ENCODE peak calls at places on chromosomes 4 and X, in five cellular contexts. B is D341Med, F is H4, D is astrocyte of the cerebellum, N is GM03348. I is an unnamed sample.

GRCh38 chr4:40046311-40046980 is 10.2 kb upstream of the N4BP2 start:
- DNase-seq in B (no peak), F (peak), D (peak), N (peak), I (peak)

GRCh38 chrX:124280294-124280902 is 52.1 kb upstream of the TEX13D start:
- DNase-seq in B (no peak), F (peak), D (no peak), N (no peak), I (no peak)

GRCh38 chrX:23756165-23756564 is 13.1 kb upstream of the ACOT9 start:
- DNase-seq in B (peak), F (peak), D (no peak), N (peak), I (peak)

GRCh38 chr4:140152760-140153418 is 1.1 kb downstream of the MAML3 start:
- DNase-seq in B (peak), F (no peak), D (no peak), N (peak), I (peak)

GRCh38 chr4:119656986-119657635 is 28.5 kb upstream of the PDE5A start:
- DNase-seq in B (no peak), F (peak), D (no peak), N (peak), I (no peak)

GRCh38 chr4:113083346-113083745 is 33.9 kb downstream of the ANK2 start:
- DNase-seq in B (no peak), F (no peak), D (no peak), N (no peak), I (no peak)

GRCh38 chr4:142959156-142959555 is 113.1 kb upstream of the INPP4B start:
- DNase-seq in B (no peak), F (no peak), D (peak), N (no peak), I (no peak)

GRCh38 chr4:157444014-157444413 is 223.5 kb downstream of the GRIA2 start:
- DNase-seq in B (no peak), F (no peak), D (no peak), N (no peak), I (no peak)

GRCh38 chrX:150012647-150013046 is 74.4 kb upstream of the EOLA2 start:
- DNase-seq in B (no peak), F (no peak), D (no peak), N (peak), I (no peak)

GRCh38 chr4:110586137-110586850 is 36.6 kb downstream of the PITX2 start:
- DNase-seq in B (peak), F (peak), D (peak), N (peak), I (no peak)

GRCh38 chrX:72694170-72694569 is 19.9 kb downstream of the PHKA1 start:
- DNase-seq in B (no peak), F (no peak), D (no peak), N (no peak), I (no peak)

GRCh38 chr4:79334783-79335182 is 8.9 kb upstream of the NAA11 start:
- DNase-seq in B (no peak), F (no peak), D (no peak), N (no peak), I (no peak)

GRCh38 chr4:142092941-142093340 is 456.6 kb downstream of the IL15 start:
- DNase-seq in B (no peak), F (no peak), D (no peak), N (no peak), I (no peak)

GRCh38 chrX:295136-295535 is 14.0 kb downstream of the PLCXD1 start:
- DNase-seq in B (no peak), F (no peak), D (no peak), N (no peak), I (no peak)

GRCh38 chrX:96372313-96373046 is 312.2 kb upstream of the DIAPH2 start:
- DNase-seq in B (peak), F (peak), D (peak), N (peak), I (peak)

GRCh38 chr4:26074672-26075071 is 160.7 kb downstream of the SMIM20 start:
- DNase-seq in B (no peak), F (no peak), D (no peak), N (no peak), I (no peak)

GRCh38 chr4:38804654-38805295 is at the start of gene TLR1:
- DNase-seq in B (no peak), F (peak), D (peak), N (peak), I (no peak)

GRCh38 chr4:152485726-152486276 is 50.1 kb downstream of the FBXW7 start:
- DNase-seq in B (no peak), F (peak), D (peak), N (peak), I (no peak)

GRCh38 chr4:38600575-38600974 is 63.4 kb upstream of the KLF3 start:
- DNase-seq in B (no peak), F (no peak), D (no peak), N (no peak), I (no peak)

I was measured in MG63.